ENCODE peak calls at places on chromosome 5, in four cellular contexts. W, U, G and C are unnamed samples.

GRCh38 chr5:19739691-19740090 is 248.3 kb downstream of the CDH18 start:
- DNase-seq in G (no peak), U (no peak), W (no peak), C (no peak)

GRCh38 chr5:101716941-101717340 is 579.1 kb downstream of the SLCO4C1 start:
- DNase-seq in W (no peak), G (no peak), U (no peak), C (no peak)

GRCh38 chr5:95925345-95925744 is 36.3 kb downstream of the ELL2 start:
- DNase-seq in G (no peak), W (no peak), U (no peak), C (no peak)

GRCh38 chr5:99379187-99379586 is 450.4 kb upstream of the CHD1 start:
- DNase-seq in G (peak; percentile 31), W (no peak), U (no peak), C (no peak)

GRCh38 chr5:133977161-133977787 is 8.8 kb upstream of the C5orf15 start:
- DNase-seq in W (no peak), U (no peak), G (no peak), C (no peak)

GRCh38 chr5:119274024-119274766 is 81.6 kb upstream of the TNFAIP8 start:
- DNase-seq in U (peak; percentile 16), W (no peak), G (no peak), C (no peak)

GRCh38 chr5:81268797-81269196 is 32.6 kb upstream of the ZCCHC9 start:
- DNase-seq in U (peak; percentile 86), G (no peak), W (peak; percentile 84), C (no peak)

GRCh38 chr5:54021413-54022155 is 288.8 kb downstream of the ARL15 start:
- DNase-seq in W (peak; percentile 15), G (peak; percentile 14), U (peak; percentile 13), C (peak; percentile 55)

GRCh38 chr5:74539986-74540385 is 100.5 kb downstream of the ENC1 start:
- DNase-seq in U (no peak), G (no peak), W (no peak), C (no peak)

GRCh38 chr5:44332360-44332971 is 56.8 kb downstream of the FGF10 start:
- DNase-seq in W (peak; percentile 69), G (peak; percentile 58), U (no peak), C (no peak)

GRCh38 chr5:110045153-110045552 is 355.4 kb downstream of the MAN2A1 start:
- DNase-seq in W (peak; percentile 43), U (peak; percentile 18), G (no peak), C (no peak)

GRCh38 chr5:83548556-83548955 is 77.0 kb downstream of the VCAN start:
- DNase-seq in G (no peak), U (peak; percentile 95), W (peak; percentile 77), C (no peak)

GRCh38 chr5:149408252-149409099 is 29.4 kb upstream of the IL17B start:
- DNase-seq in W (no peak), G (no peak), U (no peak), C (no peak)

GRCh38 chr5:149407331-149408251 is 28.5 kb upstream of the IL17B start:
- DNase-seq in W (peak; percentile 62), U (no peak), G (no peak), C (no peak)

GRCh38 chr5:149406203-149406978 is 27.3 kb upstream of the IL17B start:
- DNase-seq in U (peak; percentile 79), G (no peak), W (peak; percentile 86), C (no peak)

GRCh38 chr5:149405550-149406202 is 26.6 kb upstream of the IL17B start:
- DNase-seq in G (no peak), U (no peak), W (peak; percentile 48), C (no peak)

GRCh38 chr5:149406979-149407306 is 27.9 kb upstream of the IL17B start:
- DNase-seq in G (no peak), U (no peak), W (no peak), C (no peak)
- H2AFZ ChIP-seq in G (no peak overlapping the region), U (no peak overlapping the region), W (no peak overlapping the region), C (no peak overlapping the region)

GRCh38 chr5:610744-611730 is 1.1 kb upstream of the CEP72 start:
- DNase-seq in G (no peak), W (no peak), U (no peak), C (no peak)

GRCh38 chr5:611731-612486 is at the start of gene CEP72:
- DNase-seq in G (peak; percentile 90), U (peak; percentile 41), W (peak; percentile 96), C (peak; percentile 93)

GRCh38 chr5:610011-610743 is 2.0 kb upstream of the CEP72 start:
- DNase-seq in W (no peak), U (no peak), G (no peak), C (no peak)

GRCh38 chr5:609506-609905 is 2.6 kb upstream of the CEP72 start:
- DNase-seq in G (no peak), W (no peak), U (no peak), C (no peak)

GRCh38 chr5:612498-613424 is 621 bp downstream of the CEP72 start:
- DNase-seq in G (peak; percentile 24), U (no peak), W (peak; percentile 57), C (peak; percentile 42)
- H3K4me2 ChIP-seq in G (peak overlapping the region; percentile 64), U (peak overlapping the region; percentile 86), W (peak overlapping the region; percentile 90), C (peak overlapping the region; percentile 67)

GRCh38 chr5:56202483-56202882 is 30.6 kb downstream of the ANKRD55 start:
- DNase-seq in W (no peak), G (no peak), U (no peak), C (no peak)

GRCh38 chr5:56206126-56206525 is 27.0 kb downstream of the ANKRD55 start:
- DNase-seq in W (peak; percentile 91), G (no peak), U (peak; percentile 55), C (no peak)

GRCh38 chr5:56200856-56201638 is 32.1 kb downstream of the ANKRD55 start:
- DNase-seq in U (peak; percentile 45), W (peak; percentile 78), G (peak; percentile 92), C (peak; percentile 23)
- H3K36me3 ChIP-seq in U (no peaks in the 10 kb centered on the region), W (no peaks in the 10 kb centered on the region), G (no peaks in the 10 kb centered on the region), C (no peaks in the 10 kb centered on the region)

GRCh38 chr5:128844354-128844923 is 120.8 kb upstream of the SLC27A6 start:
- DNase-seq in G (peak; percentile 33), U (peak; percentile 8), W (peak; percentile 40), C (no peak)
- H2AFZ ChIP-seq in G (no peak overlapping the region), U (no peak overlapping the region), W (no peak overlapping the region), C (no peak overlapping the region)